ENCODE peak calls at places on chromosome 9, in four cellular contexts. F is NCI-H345, G is heart left ventricle, N is iPS DF 19.7. I is an unnamed sample.

GRCh38 chr9:93656426-93657222 is 80.2 kb downstream of the PHF2 start:
- DNase-seq in G (no peak), F (no peak), N (no peak), I (no peak)

GRCh38 chr9:73037613-73038012 is 84.8 kb upstream of the ALDH1A1 start:
- DNase-seq in G (no peak), F (no peak), N (no peak), I (no peak)

GRCh38 chr9:131490514-131490913 is 12.2 kb upstream of the POMT1 start:
- DNase-seq in N (no peak), G (no peak), F (no peak), I (no peak)

GRCh38 chr9:121744002-121744686 is 92.7 kb downstream of the DAB2IP start:
- DNase-seq in G (peak; percentile 74), F (peak; percentile 10), N (no peak), I (no peak)

GRCh38 chr9:109168170-109168569 is 1.1 kb upstream of the FRRS1L start:
- DNase-seq in F (no peak), G (no peak), N (no peak), I (no peak)

GRCh38 chr9:72294952-72295351 is 70.1 kb downstream of the ZFAND5 start:
- DNase-seq in N (no peak), F (no peak), G (no peak), I (no peak)

GRCh38 chr9:137374131-137374845 is 48.7 kb downstream of the EXD3 start:
- DNase-seq in G (no peak), N (no peak), F (no peak), I (no peak)

GRCh38 chr9:7051711-7052110 is 293.9 kb downstream of the KDM4C start:
- DNase-seq in F (no peak), G (no peak), N (no peak), I (no peak)

GRCh38 chr9:17760250-17760649 is 181.4 kb downstream of the SH3GL2 start:
- DNase-seq in N (no peak), F (no peak), G (no peak), I (no peak)